ENCODE peak calls at places on chromosome 1, in four cellular contexts. O is osteoblast, U is osteocyte, J is T-helper 9 cell. F is an unnamed sample.

GRCh38 chr1:61953076-61953789 is 211.0 kb downstream of the PATJ start:
- DNase-seq in J (no peak), U (no peak), O (no peak), F (no peak)

GRCh38 chr1:156889802-156890585 is 3.5 kb upstream of the PEAR1 start:
- DNase-seq in J (peak; percentile 43), O (peak; percentile 94), U (no peak), F (peak; percentile 96)

GRCh38 chr1:11523261-11523660 is 44.3 kb downstream of the DISP3 start:
- DNase-seq in O (peak; percentile 52), J (no peak), U (no peak), F (no peak)

GRCh38 chr1:90443340-90443739 is 273.8 kb downstream of the BARHL2 start:
- DNase-seq in U (no peak), J (no peak), O (no peak), F (no peak)

GRCh38 chr1:152244576-152244975 is 20.6 kb upstream of the HRNR start:
- DNase-seq in J (no peak), O (no peak), U (no peak), F (no peak)

GRCh38 chr1:153360592-153360991 is 2.9 kb downstream of the S100A9 start:
- DNase-seq in U (no peak), J (no peak), O (peak; percentile 68), F (no peak)

GRCh38 chr1:26097696-26098095 is 13.9 kb upstream of the PDIK1L start:
- DNase-seq in U (no peak), J (no peak), O (peak; percentile 73), F (no peak)

GRCh38 chr1:205481629-205482071 is 22.8 kb upstream of the CDK18 start:
- DNase-seq in J (no peak), O (no peak), U (no peak), F (no peak)

GRCh38 chr1:38071530-38072266 is 25.1 kb upstream of the POU3F1 start:
- DNase-seq in U (no peak), J (no peak), O (peak; percentile 82), F (no peak)